ENCODE peak calls at places on chromosomes 6 and 20, in ten cellular contexts. S is A673; Y is aorta; B is upper lobe of right lung; Q is tibial artery; Z is Caco-2; G is heart right ventricle; W is PC-3; U is CD4-positive, alpha-beta memory T cell; A is IMR-90. T is an unnamed sample. For H3K36me3 and H3K4me1, the result is how much of the 10 kb centered on the place peaks cover.

GRCh38 chr6:18262812-18263560 is 1.3 kb downstream of the DEK start:
- DNase-seq in W (peak), Y (no peak), G (no peak), U (peak), A (peak), S (peak), B (no peak), Q (no peak), Z (no peak), T (no peak)

GRCh38 chr20:23082846-23083552 is 3.1 kb downstream of the CD93 start:
- DNase-seq in S (no peak), Q (no peak), U (no peak), A (no peak), G (peak), B (peak), W (no peak), Z (no peak), Y (no peak), T (no peak)

GRCh38 chr6:117676577-117677218 is 1.4 kb downstream of the NUS1 start:
- DNase-seq in S (no peak), B (no peak), G (no peak), A (no peak), W (no peak), Y (no peak), U (no peak), Q (no peak), Z (no peak), T (no peak)

GRCh38 chr6:135647521-135647920 is 150.0 kb upstream of the AHI1 start:
- DNase-seq in U (no peak), A (no peak), Z (no peak), S (no peak), G (no peak), Q (no peak), B (no peak), W (no peak), Y (no peak), T (no peak)

GRCh38 chr20:16821211-16822089 is 73.3 kb downstream of the OTOR start:
- DNase-seq in G (no peak), B (no peak), Q (no peak), Y (no peak), S (peak), A (peak), W (peak), U (no peak), Z (peak), T (peak)

GRCh38 chr6:57190140-57190539 is 18.0 kb downstream of the BAG2 start:
- DNase-seq in G (no peak), S (peak), B (no peak), A (peak), Y (no peak), Z (no peak), U (no peak), W (peak), Q (no peak), T (no peak)

GRCh38 chr6:45021652-45022051 is 306.5 kb upstream of the RUNX2 start:
- DNase-seq in Z (no peak), S (no peak), W (peak), U (peak), B (no peak), Q (no peak), A (peak), G (no peak), Y (no peak), T (no peak)

GRCh38 chr6:16331328-16332174 is 93.2 kb downstream of the GMPR start:
- DNase-seq in Q (peak), U (peak), S (peak), B (peak), Z (peak), G (peak), W (peak), A (peak), Y (peak), T (peak)

GRCh38 chr20:43916073-43916874 is 1.6 kb downstream of the TOX2 start:
- DNase-seq in U (no peak), Z (no peak), B (no peak), Q (peak), W (no peak), G (no peak), S (peak), A (no peak), Y (peak), T (peak)

GRCh38 chr6:4460595-4461475 is 315.4 kb upstream of the CDYL start:
- DNase-seq in A (peak), Q (peak), B (no peak), G (peak), Y (peak), U (no peak), W (no peak), S (no peak), Z (no peak), T (no peak)

GRCh38 chr6:26216886-26217713 is 129.9 kb downstream of the HFE start:
- DNase-seq in B (peak), Q (peak), A (peak), Z (peak), Y (peak), S (no peak), G (peak), W (no peak), U (no peak), T (peak)

GRCh38 chr6:147508073-147508870 is at the start of gene SAMD5:
- DNase-seq in G (peak), U (no peak), B (peak), Y (peak), S (peak), Z (peak), W (peak), A (peak), Q (peak), T (peak)

GRCh38 chr6:140379919-140380318 is 1005.5 kb upstream of the CITED2 start:
- DNase-seq in Y (no peak), W (no peak), Q (no peak), G (no peak), A (peak), S (no peak), Z (no peak), B (no peak), U (no peak), T (no peak)

GRCh38 chr6:129555206-129555832 is 154.7 kb downstream of the ARHGAP18 start:
- DNase-seq in A (peak), S (no peak), Q (no peak), W (no peak), Y (no peak), U (no peak), Z (no peak), G (no peak), B (no peak), T (no peak)

GRCh38 chr6:6495851-6496250 is 92.7 kb upstream of the LY86 start:
- DNase-seq in Y (no peak), B (no peak), Z (no peak), G (no peak), S (no peak), A (no peak), W (no peak), U (no peak), Q (no peak), T (no peak)

GRCh38 chr6:155313602-155314091 is 637 bp downstream of the TFB1M start:
- DNase-seq in W (peak), U (no peak), B (no peak), A (no peak), Q (no peak), G (no peak), Z (peak), S (no peak), Y (no peak), T (peak)

GRCh38 chr6:33590531-33591198 is 10.6 kb upstream of the BAK1 start:
- DNase-seq in S (no peak), W (peak), Y (no peak), G (no peak), Z (peak), Q (no peak), B (peak), U (no peak), A (no peak), T (no peak)

GRCh38 chr6:159077123-159077522 is 32.3 kb upstream of the TAGAP start:
- DNase-seq in Q (no peak), B (no peak), W (no peak), Y (no peak), Z (no peak), A (no peak), U (no peak), S (no peak), G (no peak), T (no peak)

GRCh38 chr20:36998652-36999051 is 47.1 kb upstream of the SAMHD1 start:
- DNase-seq in U (peak), S (no peak), G (no peak), W (no peak), B (no peak), Z (no peak), A (no peak), Q (no peak), Y (no peak), T (no peak)
- H3K36me3 ChIP-seq in U (under half), S (under half), G (under half), W (under half), B (under half), Z (under half), A (under half), Q (under half), Y (under half), T (under half)

GRCh38 chr6:2193931-2194330 is 51.5 kb downstream of the GMDS start:
- DNase-seq in S (no peak), U (no peak), Z (no peak), Q (no peak), G (no peak), A (no peak), W (no peak), Y (no peak), B (no peak), T (no peak)

GRCh38 chr6:2191390-2191740 is 54.0 kb downstream of the GMDS start:
- DNase-seq in U (no peak), A (no peak), Z (no peak), Y (no peak), Q (no peak), G (no peak), W (no peak), B (no peak), S (no peak), T (no peak)

GRCh38 chr6:2190661-2191389 is 54.6 kb downstream of the GMDS start:
- DNase-seq in Q (no peak), Y (no peak), W (no peak), Z (no peak), S (no peak), A (no peak), U (no peak), B (no peak), G (no peak), T (no peak)

GRCh38 chr6:2194643-2195042 is 50.8 kb downstream of the GMDS start:
- DNase-seq in B (no peak), G (no peak), U (no peak), W (no peak), Z (no peak), S (no peak), Y (no peak), A (no peak), Q (no peak), T (no peak)

GRCh38 chr6:2192971-2193370 is 52.4 kb downstream of the GMDS start:
- DNase-seq in W (no peak), S (no peak), G (no peak), Q (no peak), Y (no peak), A (no peak), Z (no peak), U (no peak), B (no peak), T (no peak)
- H3K4me1 ChIP-seq in W (under half), S (under half), G (under half), Q (under half), Y (under half), A (under half), Z (under half), U (under half), B (under half), T (under half)

DNA sequence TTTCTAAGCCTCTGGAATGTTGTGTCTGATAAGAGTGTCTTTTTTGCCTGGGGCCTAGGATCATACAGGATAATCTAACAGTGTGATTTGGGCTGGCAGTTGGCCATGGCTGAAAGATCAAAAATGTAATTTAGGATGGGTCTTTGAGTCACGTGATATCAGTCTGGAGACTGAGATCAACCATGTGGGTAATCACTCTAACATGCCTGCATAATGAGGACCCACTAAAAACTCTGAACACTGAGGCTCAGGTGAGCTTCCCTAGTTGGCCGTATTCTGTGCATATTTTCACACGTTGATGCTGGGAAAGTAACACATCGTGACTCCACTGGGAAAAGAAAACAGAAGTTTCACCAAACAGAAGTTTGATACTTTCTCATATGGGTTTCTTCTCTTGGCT is 6.3 kb upstream of the MMS22L start:
- DNase-seq in Q (no peak), A (no peak), Y (no peak), S (no peak), B (no peak), U (no peak), W (no peak), G (no peak), Z (no peak), T (no peak)
- H3K36me3 ChIP-seq in Q (under half), A (under half), Y (under half), S (under half), B (under half), U (under half), W (under half), G (under half), Z (under half), T (under half)

GRCh38 chr6:87212596-87212995 is 57.2 kb downstream of the ZNF292 start:
- DNase-seq in Z (no peak), G (no peak), W (no peak), Q (no peak), S (no peak), Y (no peak), A (no peak), B (no peak), U (no peak), T (no peak)
- H3K4me1 ChIP-seq in Z (under half), G (under half), W (under half), Q (under half), S (under half), Y (under half), A (under half), B (under half), U (half or more), T (under half)

GRCh38 chr20:10652660-10653191 is 21.1 kb downstream of the JAG1 start:
- DNase-seq in B (no peak), Q (peak), U (no peak), G (no peak), Z (no peak), A (peak), W (no peak), Y (no peak), S (no peak), T (no peak)

GRCh38 chr20:10655723-10656122 is 18.1 kb downstream of the JAG1 start:
- DNase-seq in Q (peak), W (no peak), U (no peak), S (no peak), A (no peak), Z (peak), G (no peak), Y (no peak), B (no peak), T (no peak)

GRCh38 chr20:10652185-10652584 is 21.6 kb downstream of the JAG1 start:
- DNase-seq in Z (no peak), G (no peak), B (no peak), Y (no peak), S (peak), A (no peak), W (no peak), U (no peak), Q (no peak), T (no peak)

GRCh38 chr20:10654630-10655029 is 19.2 kb downstream of the JAG1 start:
- DNase-seq in U (no peak), G (no peak), A (no peak), W (no peak), Y (peak), Q (peak), Z (peak), S (no peak), B (no peak), T (no peak)

DNA sequence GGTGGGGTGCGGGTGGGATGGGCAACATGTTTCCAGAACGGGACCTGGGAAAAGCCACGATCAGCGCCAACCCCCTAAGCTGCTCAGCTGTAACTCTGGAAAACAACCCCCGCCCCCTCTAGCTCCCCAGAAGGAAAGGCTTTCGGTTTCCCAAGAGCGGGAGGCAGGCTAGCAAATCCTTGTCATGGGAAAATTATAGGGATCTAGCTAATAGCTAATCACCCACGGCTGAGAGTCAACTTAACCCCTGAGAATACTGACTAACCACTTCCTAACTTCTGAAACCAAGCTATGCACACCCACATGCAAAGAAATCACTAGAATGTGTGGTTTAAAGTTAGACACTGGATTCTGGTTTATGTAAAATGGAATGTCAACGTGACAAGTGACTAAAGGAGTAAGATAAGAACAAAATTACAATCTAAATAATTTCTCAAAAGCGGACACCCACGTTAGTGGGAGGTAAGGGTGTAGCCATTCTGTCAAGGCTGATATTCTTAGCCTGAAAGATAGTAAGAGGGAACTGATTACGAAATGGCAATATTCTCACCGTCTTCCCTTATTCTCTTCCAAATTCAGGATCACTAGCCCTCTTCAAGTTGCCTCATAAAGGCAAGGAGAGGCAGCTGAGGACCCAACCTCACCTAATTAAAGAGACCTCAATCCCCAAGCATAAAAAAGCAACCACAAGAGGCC is 20.1 kb downstream of the JAG1 start:
- DNase-seq in Y (no peak), U (no peak), G (no peak), Z (no peak), B (no peak), A (peak), Q (peak), W (no peak), S (no peak), T (no peak)
- H3K36me3 ChIP-seq in Y (under half), U (under half), G (under half), Z (under half), B (half or more), A (half or more), Q (half or more), W (half or more), S (half or more), T (under half)

DNA sequence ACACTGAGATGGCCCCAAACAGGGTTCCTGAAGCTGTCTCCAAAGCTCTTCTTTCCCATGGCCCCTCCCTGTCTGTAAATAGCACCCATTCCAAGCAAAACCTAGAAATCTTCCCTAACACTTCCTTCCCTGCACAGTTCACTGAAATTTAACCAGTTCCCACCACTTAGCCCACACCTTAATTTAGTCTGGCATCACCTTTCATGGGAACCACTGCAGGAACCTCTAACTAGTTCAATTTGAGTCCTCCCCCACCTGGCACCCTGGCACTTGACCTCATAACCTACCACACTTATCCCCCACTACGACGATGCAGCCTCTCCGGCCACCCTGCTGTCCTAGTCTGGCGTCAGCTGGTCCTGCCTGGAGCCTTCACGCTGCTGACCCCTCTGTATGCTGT is 278.7 kb downstream of the GMDS start:
- DNase-seq in U (no peak), S (no peak), Y (no peak), A (no peak), B (no peak), Z (no peak), G (no peak), W (no peak), Q (no peak), T (no peak)
- H3K4me1 ChIP-seq in U (under half), S (under half), Y (under half), A (under half), B (under half), Z (under half), G (under half), W (under half), Q (under half), T (under half)

T was measured in HAP-1.